ENCODE peak calls at places on chromosomes 4 and X, in seven cellular contexts. One of them, this sample, is unnamed.

GRCh38 chrX:93538575-93538974 is 134.8 kb downstream of the NAP1L3 start:
- DNase-seq in H1: no peak
- DNase-seq in IMR-90: no peak
- DNase-seq in mesendoderm: peak; percentile 3
- DNase-seq in mesenchymal stem cell: no peak
- DNase-seq in neuronal stem cell: no peak
- DNase-seq in trophoblast cell: peak; percentile 20
- DNase-seq in this sample: no peak

GRCh38 chr4:149914521-149915115 is 99.0 kb upstream of the IQCM start:
- DNase-seq in H1: no peak
- DNase-seq in IMR-90: peak; percentile 68
- DNase-seq in mesendoderm: peak; percentile 64
- DNase-seq in mesenchymal stem cell: peak; percentile 71
- DNase-seq in neuronal stem cell: peak; percentile 38
- DNase-seq in trophoblast cell: peak; percentile 65
- DNase-seq in this sample: peak; percentile 62

GRCh38 chrX:85024044-85024443 is 20.4 kb downstream of the APOOL start:
- DNase-seq in H1: no peak
- DNase-seq in IMR-90: peak; percentile 13
- DNase-seq in mesendoderm: no peak
- DNase-seq in mesenchymal stem cell: no peak
- DNase-seq in neuronal stem cell: no peak
- DNase-seq in trophoblast cell: no peak
- DNase-seq in this sample: no peak

GRCh38 chrX:47030339-47030738 is 47.9 kb upstream of the RGN start:
- DNase-seq in H1: no peak
- DNase-seq in IMR-90: peak; percentile 68
- DNase-seq in mesendoderm: peak; percentile 58
- DNase-seq in mesenchymal stem cell: peak; percentile 65
- DNase-seq in neuronal stem cell: peak; percentile 54
- DNase-seq in trophoblast cell: peak; percentile 83
- DNase-seq in this sample: no peak

GRCh38 chr4:147633643-147634042 is 16.4 kb downstream of the TMEM184C start:
- DNase-seq in H1: no peak
- DNase-seq in IMR-90: no peak
- DNase-seq in mesendoderm: no peak
- DNase-seq in mesenchymal stem cell: no peak
- DNase-seq in neuronal stem cell: no peak
- DNase-seq in trophoblast cell: no peak
- DNase-seq in this sample: no peak

GRCh38 chr4:6153874-6154273 is 46.5 kb downstream of the JAKMIP1 start:
- DNase-seq in H1: no peak
- DNase-seq in IMR-90: no peak
- DNase-seq in mesendoderm: peak; percentile 65
- DNase-seq in mesenchymal stem cell: no peak
- DNase-seq in neuronal stem cell: no peak
- DNase-seq in trophoblast cell: no peak
- DNase-seq in this sample: no peak

GRCh38 chr4:156475322-156475721 is 496.3 kb downstream of the PDGFC start:
- DNase-seq in H1: no peak
- DNase-seq in IMR-90: peak; percentile 76
- DNase-seq in mesendoderm: peak; percentile 27
- DNase-seq in mesenchymal stem cell: peak; percentile 73
- DNase-seq in neuronal stem cell: no peak
- DNase-seq in trophoblast cell: peak; percentile 51
- DNase-seq in this sample: no peak

GRCh38 chr4:123671633-123672404 is 275.2 kb downstream of the SPRY1 start:
- DNase-seq in H1: no peak
- DNase-seq in IMR-90: no peak
- DNase-seq in mesendoderm: no peak
- DNase-seq in mesenchymal stem cell: no peak
- DNase-seq in neuronal stem cell: no peak
- DNase-seq in trophoblast cell: no peak
- DNase-seq in this sample: no peak

GRCh38 chr4:153294631-153295030 is 49.9 kb upstream of the MND1 start:
- DNase-seq in H1: no peak
- DNase-seq in IMR-90: peak; percentile 10
- DNase-seq in mesendoderm: no peak
- DNase-seq in mesenchymal stem cell: no peak
- DNase-seq in neuronal stem cell: no peak
- DNase-seq in trophoblast cell: peak; percentile 84
- DNase-seq in this sample: no peak

GRCh38 chrX:22628275-22628674 is 355.6 kb downstream of the CBLL2 start:
- DNase-seq in H1: no peak
- DNase-seq in IMR-90: no peak
- DNase-seq in mesendoderm: no peak
- DNase-seq in mesenchymal stem cell: no peak
- DNase-seq in neuronal stem cell: no peak
- DNase-seq in trophoblast cell: no peak
- DNase-seq in this sample: no peak

GRCh38 chr4:138113819-138114415 is 128.2 kb downstream of the SLC7A11 start:
- DNase-seq in H1: no peak
- DNase-seq in IMR-90: peak; percentile 74
- DNase-seq in mesendoderm: no peak
- DNase-seq in mesenchymal stem cell: peak; percentile 34
- DNase-seq in neuronal stem cell: no peak
- DNase-seq in trophoblast cell: peak; percentile 13
- DNase-seq in this sample: no peak

GRCh38 chr4:45550766-45551366 is 573.0 kb downstream of the GABRG1 start:
- DNase-seq in H1: no peak
- DNase-seq in IMR-90: no peak
- DNase-seq in mesendoderm: no peak
- DNase-seq in mesenchymal stem cell: no peak
- DNase-seq in neuronal stem cell: no peak
- DNase-seq in trophoblast cell: no peak
- DNase-seq in this sample: no peak

GRCh38 chr4:170887396-170887795 is 797.6 kb upstream of the AADAT start:
- DNase-seq in H1: no peak
- DNase-seq in IMR-90: no peak
- DNase-seq in mesendoderm: peak; percentile 8
- DNase-seq in mesenchymal stem cell: peak; percentile 17
- DNase-seq in neuronal stem cell: no peak
- DNase-seq in trophoblast cell: no peak
- DNase-seq in this sample: no peak

GRCh38 chr4:41072021-41072777 is 142.1 kb downstream of the APBB2 start:
- DNase-seq in H1: no peak
- DNase-seq in IMR-90: no peak
- DNase-seq in mesendoderm: peak; percentile 69
- DNase-seq in mesenchymal stem cell: peak; percentile 70
- DNase-seq in neuronal stem cell: no peak
- DNase-seq in trophoblast cell: peak; percentile 9
- DNase-seq in this sample: no peak

GRCh38 chr4:137541181-137541580 is 8.9 kb upstream of the PCDH18 start:
- DNase-seq in H1: no peak
- DNase-seq in IMR-90: no peak
- DNase-seq in mesendoderm: peak; percentile 39
- DNase-seq in mesenchymal stem cell: no peak
- DNase-seq in neuronal stem cell: no peak
- DNase-seq in trophoblast cell: no peak
- DNase-seq in this sample: no peak

GRCh38 chrX:148609766-148610698 is 109.6 kb downstream of the AFF2 start:
- DNase-seq in H1: peak; percentile 7
- DNase-seq in IMR-90: no peak
- DNase-seq in mesendoderm: peak; percentile 85
- DNase-seq in mesenchymal stem cell: no peak
- DNase-seq in neuronal stem cell: peak; percentile 9
- DNase-seq in trophoblast cell: no peak
- DNase-seq in this sample: peak; percentile 64

GRCh38 chr4:142274137-142274536 is 572.0 kb downstream of the INPP4B start:
- DNase-seq in H1: no peak
- DNase-seq in IMR-90: peak; percentile 94
- DNase-seq in mesendoderm: no peak
- DNase-seq in mesenchymal stem cell: peak; percentile 65
- DNase-seq in neuronal stem cell: no peak
- DNase-seq in trophoblast cell: peak; percentile 51
- DNase-seq in this sample: no peak

GRCh38 chr4:151745727-151746231 is 15.0 kb downstream of the GATB start:
- DNase-seq in H1: no peak
- DNase-seq in IMR-90: peak; percentile 45
- DNase-seq in mesendoderm: peak; percentile 48
- DNase-seq in mesenchymal stem cell: peak; percentile 52
- DNase-seq in neuronal stem cell: no peak
- DNase-seq in trophoblast cell: peak; percentile 47
- DNase-seq in this sample: no peak

GRCh38 chrX:2320580-2321327 is 180.0 kb downstream of the DHRSX start:
- DNase-seq in H1: no peak
- DNase-seq in IMR-90: peak; percentile 77
- DNase-seq in mesendoderm: peak; percentile 8
- DNase-seq in mesenchymal stem cell: peak; percentile 80
- DNase-seq in neuronal stem cell: no peak
- DNase-seq in trophoblast cell: peak; percentile 56
- DNase-seq in this sample: no peak

GRCh38 chr4:166460769-166461550 is 587.9 kb downstream of the TLL1 start:
- DNase-seq in H1: no peak
- DNase-seq in IMR-90: no peak
- DNase-seq in mesendoderm: no peak
- DNase-seq in mesenchymal stem cell: no peak
- DNase-seq in neuronal stem cell: no peak
- DNase-seq in trophoblast cell: no peak
- DNase-seq in this sample: no peak

GRCh38 chr4:31283689-31284088 is 563.5 kb downstream of the PCDH7 start:
- DNase-seq in H1: no peak
- DNase-seq in IMR-90: no peak
- DNase-seq in mesendoderm: no peak
- DNase-seq in mesenchymal stem cell: no peak
- DNase-seq in neuronal stem cell: no peak
- DNase-seq in trophoblast cell: no peak
- DNase-seq in this sample: no peak

GRCh38 chrX:361231-362145 is 25.2 kb downstream of the PPP2R3B start:
- DNase-seq in H1: no peak
- DNase-seq in IMR-90: no peak
- DNase-seq in mesendoderm: no peak
- DNase-seq in mesenchymal stem cell: no peak
- DNase-seq in neuronal stem cell: no peak
- DNase-seq in trophoblast cell: no peak
- DNase-seq in this sample: no peak

GRCh38 chr4:173076903-173077629 is 91.5 kb upstream of the GALNT7 start:
- DNase-seq in H1: no peak
- DNase-seq in IMR-90: peak; percentile 12
- DNase-seq in mesendoderm: no peak
- DNase-seq in mesenchymal stem cell: peak; percentile 46
- DNase-seq in neuronal stem cell: no peak
- DNase-seq in trophoblast cell: no peak
- DNase-seq in this sample: no peak

DNA sequence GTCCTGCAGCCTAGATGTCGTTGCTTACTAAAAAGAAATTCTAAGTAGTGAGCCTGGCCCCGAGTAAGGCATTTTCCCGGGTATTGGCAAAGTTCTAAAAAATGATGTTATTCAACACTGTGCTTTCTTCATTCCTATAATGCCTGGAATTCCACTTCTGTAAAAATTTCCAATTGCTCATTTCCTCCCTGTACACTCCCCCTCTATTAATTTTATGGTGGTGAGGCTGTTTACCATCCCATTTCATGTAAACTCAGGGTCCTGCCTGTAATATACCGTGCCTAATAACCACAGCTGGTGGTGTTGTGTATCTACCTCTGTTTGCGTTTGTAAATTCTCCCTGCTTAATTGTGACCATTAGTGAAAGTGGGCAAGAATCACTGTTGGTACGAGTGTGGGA is 14.3 kb downstream of the BST1 start:
- DNase-seq in H1: no peak
- DNase-seq in IMR-90: peak; percentile 59
- DNase-seq in mesendoderm: no peak
- DNase-seq in mesenchymal stem cell: peak; percentile 47
- DNase-seq in neuronal stem cell: no peak
- DNase-seq in trophoblast cell: peak; percentile 68
- DNase-seq in this sample: no peak
- H3K27ac ChIP-seq in H1: no peak overlapping the region
- H3K27ac ChIP-seq in IMR-90: peak overlapping the region; percentile 64
- H3K27ac ChIP-seq in mesendoderm: no peak overlapping the region
- H3K27ac ChIP-seq in mesenchymal stem cell: peak overlapping the region; percentile 71
- H3K27ac ChIP-seq in neuronal stem cell: no peak overlapping the region
- H3K27ac ChIP-seq in trophoblast cell: no peak overlapping the region
- H3K27ac ChIP-seq in this sample: no peak overlapping the region

GRCh38 chrX:119672252-119672825 is 20.6 kb downstream of the SEPTIN6 start:
- DNase-seq in H1: no peak
- DNase-seq in IMR-90: peak; percentile 40
- DNase-seq in mesendoderm: no peak
- DNase-seq in mesenchymal stem cell: no peak
- DNase-seq in neuronal stem cell: no peak
- DNase-seq in trophoblast cell: no peak
- DNase-seq in this sample: no peak

GRCh38 chrX:119673336-119673735 is 19.6 kb downstream of the SEPTIN6 start:
- DNase-seq in H1: no peak
- DNase-seq in IMR-90: no peak
- DNase-seq in mesendoderm: no peak
- DNase-seq in mesenchymal stem cell: no peak
- DNase-seq in neuronal stem cell: no peak
- DNase-seq in trophoblast cell: no peak
- DNase-seq in this sample: no peak

GRCh38 chrX:119682019-119682989 is 10.7 kb downstream of the SEPTIN6 start:
- DNase-seq in H1: no peak
- DNase-seq in IMR-90: no peak
- DNase-seq in mesendoderm: no peak
- DNase-seq in mesenchymal stem cell: no peak
- DNase-seq in neuronal stem cell: no peak
- DNase-seq in trophoblast cell: no peak
- DNase-seq in this sample: no peak

GRCh38 chrX:119676949-119677653 is 15.9 kb downstream of the SEPTIN6 start:
- DNase-seq in H1: no peak
- DNase-seq in IMR-90: no peak
- DNase-seq in mesendoderm: no peak
- DNase-seq in mesenchymal stem cell: no peak
- DNase-seq in neuronal stem cell: no peak
- DNase-seq in trophoblast cell: no peak
- DNase-seq in this sample: no peak

DNA sequence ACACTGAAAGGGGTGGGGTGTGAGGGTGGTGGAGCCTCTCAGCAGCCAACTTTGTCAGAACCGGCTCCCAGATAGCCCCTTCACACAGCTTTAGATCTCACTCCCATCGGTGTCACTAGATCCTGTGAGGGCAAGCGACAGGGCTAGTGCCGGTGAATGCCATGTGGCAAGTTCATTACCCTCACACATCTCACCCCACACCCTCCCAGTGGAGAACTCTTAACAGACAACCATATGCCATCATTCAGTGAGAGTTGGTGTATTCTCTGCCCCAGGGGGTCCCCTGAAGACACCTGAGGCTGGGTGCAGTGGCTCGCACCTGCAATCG is 15.3 kb downstream of the SEPTIN6 start:
- DNase-seq in H1: no peak
- DNase-seq in IMR-90: no peak
- DNase-seq in mesendoderm: no peak
- DNase-seq in mesenchymal stem cell: no peak
- DNase-seq in neuronal stem cell: no peak
- DNase-seq in trophoblast cell: no peak
- DNase-seq in this sample: no peak
- H3K4me2 ChIP-seq in H1: no peak overlapping the region
- H3K4me2 ChIP-seq in IMR-90: no peak overlapping the region
- H3K4me2 ChIP-seq in mesendoderm: no peak overlapping the region
- H3K4me2 ChIP-seq in mesenchymal stem cell: no peak overlapping the region
- H3K4me2 ChIP-seq in neuronal stem cell: no peak overlapping the region
- H3K4me2 ChIP-seq in trophoblast cell: no peak overlapping the region
- H3K4me2 ChIP-seq in this sample: no peak overlapping the region

GRCh38 chr4:8396762-8397406 is 43.6 kb downstream of the ACOX3 start:
- DNase-seq in H1: no peak
- DNase-seq in IMR-90: no peak
- DNase-seq in mesendoderm: no peak
- DNase-seq in mesenchymal stem cell: no peak
- DNase-seq in neuronal stem cell: no peak
- DNase-seq in trophoblast cell: no peak
- DNase-seq in this sample: no peak
- H2AK5ac ChIP-seq in H1: peak overlapping the region; percentile 99
- H2AK5ac ChIP-seq in IMR-90: no peak overlapping the region
- H2AK5ac ChIP-seq in mesendoderm: no peak overlapping the region
- H2AK5ac ChIP-seq in mesenchymal stem cell: no peak overlapping the region
- H2AK5ac ChIP-seq in neuronal stem cell: no peak overlapping the region
- H2AK5ac ChIP-seq in trophoblast cell: peak overlapping the region; percentile 51
- H2AK5ac ChIP-seq in this sample: no peak overlapping the region

GRCh38 chrX:65635824-65636223 is 31.6 kb upstream of the MSN start:
- DNase-seq in H1: no peak
- DNase-seq in IMR-90: no peak
- DNase-seq in mesendoderm: no peak
- DNase-seq in mesenchymal stem cell: no peak
- DNase-seq in neuronal stem cell: no peak
- DNase-seq in trophoblast cell: no peak
- DNase-seq in this sample: no peak
- H3K27ac ChIP-seq in H1: no peak overlapping the region
- H3K27ac ChIP-seq in IMR-90: no peak overlapping the region
- H3K27ac ChIP-seq in mesendoderm: no peak overlapping the region
- H3K27ac ChIP-seq in mesenchymal stem cell: no peak overlapping the region
- H3K27ac ChIP-seq in neuronal stem cell: no peak overlapping the region
- H3K27ac ChIP-seq in trophoblast cell: no peak overlapping the region
- H3K27ac ChIP-seq in this sample: no peak overlapping the region